ENCODE peak calls at places on chromosomes 12 and 14, in ten cellular contexts. A, M, X, O, U, J, E, W, B and H are unnamed samples.

GRCh38 chr12:117093918-117094630 is 5.1 kb downstream of the TESC start:
- DNase-seq in O (no peak), A (no peak), X (no peak), U (peak), E (no peak), J (no peak), W (no peak), M (no peak), B (no peak), H (no peak)

GRCh38 chr14:35254736-35255135 is 37.4 kb upstream of the PSMA6 start:
- DNase-seq in J (peak), E (no peak), X (no peak), A (no peak), U (no peak), B (no peak), W (no peak), M (no peak), O (no peak), H (no peak)

GRCh38 chr12:124538194-124539082 is 29.0 kb downstream of the NCOR2 start:
- DNase-seq in A (no peak), J (no peak), U (no peak), M (no peak), E (no peak), X (no peak), O (no peak), W (no peak), B (no peak), H (no peak)

GRCh38 chr14:100879782-100880181 is 23.7 kb downstream of the RTL1 start:
- DNase-seq in B (no peak), A (no peak), J (no peak), U (no peak), M (no peak), E (no peak), W (no peak), O (no peak), X (no peak), H (no peak)

GRCh38 chr14:20436363-20436755 is 393 bp upstream of the KLHL33 start:
- DNase-seq in W (no peak), U (no peak), J (no peak), A (no peak), E (peak), O (no peak), M (peak), X (peak), B (no peak), H (no peak)

GRCh38 chr12:54306925-54307731 is 6.3 kb upstream of the NFE2 start:
- DNase-seq in B (no peak), M (peak), A (no peak), X (peak), O (no peak), J (peak), U (peak), W (no peak), E (peak), H (no peak)

GRCh38 chr14:23123419-23123818 is 4.4 kb upstream of the CEBPE start:
- DNase-seq in W (peak), M (no peak), J (no peak), O (no peak), E (no peak), X (no peak), U (peak), A (no peak), B (no peak), H (no peak)

GRCh38 chr14:61547186-61548121 is 147.9 kb upstream of the HIF1A start:
- DNase-seq in A (no peak), W (no peak), M (peak), B (no peak), J (no peak), E (no peak), X (peak), O (no peak), U (no peak), H (no peak)

GRCh38 chr12:80829767-80830166 is 108.0 kb downstream of the LIN7A start:
- DNase-seq in X (no peak), W (no peak), B (no peak), O (no peak), E (no peak), J (no peak), A (no peak), U (no peak), M (no peak), H (no peak)

GRCh38 chr12:45409966-45410365 is 194.1 kb downstream of the ANO6 start:
- DNase-seq in J (no peak), E (no peak), M (no peak), A (no peak), W (no peak), X (no peak), U (no peak), B (no peak), O (no peak), H (no peak)